ENCODE peak calls at places on chromosomes 5 and 9, in four cellular contexts. R is K562, B is GM12878, D is H1. Q is an unnamed sample.

GRCh38 chr5:151216781-151217180 is 7.1 kb downstream of the CCDC69 start:
- DNase-seq in D (no peak), B (no peak), R (no peak), Q (no peak)

GRCh38 chr5:52840286-52841050 is 52.8 kb downstream of the ITGA1 start:
- DNase-seq in D (no peak), B (no peak), R (no peak), Q (peak)

GRCh38 chr5:172852490-172853354 is 18.7 kb downstream of the ERGIC1 start:
- DNase-seq in B (no peak), R (no peak), D (no peak), Q (no peak)

GRCh38 chr5:366541-367357 is 45.2 kb downstream of the AHRR start:
- DNase-seq in D (no peak), B (no peak), R (no peak), Q (no peak)

GRCh38 chr5:119323630-119324000 is 32.2 kb upstream of the TNFAIP8 start:
- DNase-seq in D (no peak), B (no peak), R (no peak), Q (no peak)

GRCh38 chr5:138459311-138459710 is 6.0 kb upstream of the EGR1 start:
- DNase-seq in B (no peak), R (no peak), D (no peak), Q (no peak)

GRCh38 chr9:4299006-4299795 is 667 bp downstream of the GLIS3 start:
- DNase-seq in B (no peak), R (no peak), D (no peak), Q (peak)

GRCh38 chr5:5800801-5801761 is 378.6 kb downstream of the ICE1 start:
- DNase-seq in R (no peak), B (no peak), D (no peak), Q (no peak)

GRCh38 chr9:90915693-90916092 is 114.1 kb downstream of the SYK start:
- DNase-seq in R (peak), B (no peak), D (no peak), Q (peak)

GRCh38 chr5:93281980-93282772 is 298.8 kb downstream of the NR2F1-AS1 start:
- DNase-seq in D (no peak), B (no peak), R (no peak), Q (peak)

GRCh38 chr9:129910628-129911567 is 75.6 kb downstream of the USP20 start:
- DNase-seq in B (no peak), R (peak), D (no peak), Q (no peak)

GRCh38 chr5:127935398-127935797 is 148.2 kb upstream of the SLC12A2 start:
- DNase-seq in R (no peak), D (no peak), B (no peak), Q (no peak)

GRCh38 chr9:122252796-122253195 is 11.8 kb downstream of the RBM18 start:
- DNase-seq in B (no peak), R (no peak), D (no peak), Q (no peak)

GRCh38 chr5:137636846-137637515 is 98.9 kb downstream of the KLHL3 start:
- DNase-seq in D (no peak), B (no peak), R (no peak), Q (no peak)

GRCh38 chr5:54719384-54720306 is 202.1 kb downstream of the SNX18 start:
- DNase-seq in B (no peak), R (no peak), D (peak), Q (no peak)

GRCh38 chr5:76983468-76983867 is 30.6 kb downstream of the CRHBP start:
- DNase-seq in D (no peak), B (no peak), R (no peak), Q (no peak)

GRCh38 chr5:14029185-14029584 is 84.7 kb upstream of the DNAH5 start:
- DNase-seq in B (no peak), R (no peak), D (no peak), Q (no peak)

GRCh38 chr5:140556438-140556837 is 835 bp downstream of the SRA1 start:
- DNase-seq in D (no peak), B (no peak), R (no peak), Q (peak)

GRCh38 chr5:158609328-158609727 is 490.4 kb downstream of the EBF1 start:
- DNase-seq in B (no peak), D (no peak), R (no peak), Q (no peak)
- TF ChIP-seq NRF1 in B (no peak), D (no peak), R (no peak), Q (no peak)

DNA sequence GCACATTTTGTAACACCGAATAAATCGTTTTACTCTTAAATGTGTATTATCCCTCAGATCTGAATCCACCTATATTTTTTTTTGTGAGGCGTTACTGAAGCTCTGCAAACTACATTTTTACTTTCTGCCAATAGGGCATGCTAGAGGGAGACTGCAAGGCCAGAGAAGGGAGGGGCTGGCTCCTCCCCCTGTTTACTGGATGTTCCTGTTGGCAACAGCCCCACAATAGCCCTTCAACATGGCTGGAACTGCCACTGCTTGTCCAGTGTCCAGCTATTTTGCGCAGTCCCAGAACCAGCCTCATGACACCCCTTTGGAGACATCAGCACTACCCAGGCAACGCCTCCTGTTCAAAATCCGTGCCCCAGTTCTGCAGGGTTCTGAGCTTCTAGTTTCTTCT is 85.4 kb upstream of the MIER3 start:
- DNase-seq in R (peak), D (peak), B (no peak), Q (peak)
- TF ChIP-seq NRF1 in R (peak), D (no peak), B (no peak), Q (no peak)

DNA sequence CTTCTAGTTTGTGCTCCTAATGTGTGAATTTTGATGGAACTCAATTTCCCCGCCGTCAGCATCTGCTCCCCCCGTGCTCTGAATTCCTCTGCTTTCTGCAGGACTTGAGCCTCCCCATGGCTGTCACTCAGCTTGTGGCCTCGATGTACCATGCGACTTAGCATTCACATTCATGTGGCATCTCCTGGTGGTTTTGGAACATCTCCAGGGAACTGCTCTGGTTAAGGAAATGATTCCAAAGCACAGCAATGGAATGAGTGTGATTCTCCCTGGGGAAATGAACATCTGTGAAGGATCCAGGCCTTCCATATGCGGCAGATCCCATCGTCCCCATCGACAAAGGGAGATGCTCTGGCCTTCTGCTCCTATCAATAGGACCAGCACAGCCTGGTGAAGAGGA is 119.0 kb downstream of the ENTREP1 start:
- DNase-seq in D (no peak), R (no peak), B (no peak), Q (no peak)
- TF ChIP-seq NRF1 in D (no peak), R (no peak), B (no peak), Q (no peak)

GRCh38 chr5:122187426-122187825 is 58.1 kb downstream of the ZNF474 start:
- DNase-seq in R (no peak), B (no peak), D (no peak), Q (peak)

GRCh38 chr5:122195784-122196394 is 66.5 kb downstream of the ZNF474 start:
- DNase-seq in B (no peak), D (no peak), R (peak), Q (peak)

GRCh38 chr5:122192477-122192876 is 63.1 kb downstream of the ZNF474 start:
- DNase-seq in B (no peak), R (no peak), D (no peak), Q (no peak)

GRCh38 chr5:122190156-122190555 is 60.8 kb downstream of the ZNF474 start:
- DNase-seq in R (no peak), D (no peak), B (no peak), Q (no peak)

GRCh38 chr5:122192883-122193496 is 63.6 kb downstream of the ZNF474 start:
- DNase-seq in B (peak), D (no peak), R (peak), Q (peak)
- TF ChIP-seq NRF1 in B (no peak), D (no peak), R (no peak), Q (no peak)

DNA sequence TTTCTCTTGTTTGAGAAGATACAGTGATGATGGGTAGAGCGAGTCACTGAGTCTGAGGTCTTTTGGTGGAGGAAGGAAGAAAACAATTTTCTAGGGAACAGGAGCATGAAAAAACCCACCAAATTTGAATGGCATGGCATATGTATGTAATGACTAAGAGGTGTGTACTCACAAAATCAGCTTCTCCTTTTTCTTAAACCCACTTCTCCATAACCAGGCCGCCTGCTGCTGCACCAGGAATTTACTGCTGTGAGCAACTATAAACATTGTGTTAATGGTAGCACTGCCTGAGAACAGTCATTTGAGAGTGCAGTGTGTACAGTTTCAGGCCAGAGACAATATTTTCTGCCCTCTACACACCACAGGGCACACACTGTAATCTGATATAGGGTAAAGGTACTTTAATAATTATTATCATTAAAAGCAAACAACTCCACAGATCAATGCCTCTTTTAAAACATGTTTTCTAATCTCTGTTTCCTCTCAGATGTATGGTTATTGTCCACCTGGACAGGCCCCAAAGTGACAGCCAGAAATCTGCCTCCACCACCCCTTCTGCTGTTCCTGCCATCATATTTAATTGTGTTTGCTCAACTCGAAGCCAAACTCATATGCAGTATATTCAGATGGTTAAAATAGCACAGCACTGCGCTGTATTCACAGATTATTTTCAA is 241.6 kb downstream of the KIAA0825 start:
- DNase-seq in R (no peak), D (no peak), B (no peak), Q (peak)
- TF ChIP-seq NRF1 in R (no peak), D (no peak), B (no peak), Q (no peak)

GRCh38 chr9:35051069-35051967 is 21.1 kb downstream of the VCP start:
- DNase-seq in R (peak), B (no peak), D (no peak), Q (peak)
- TF ChIP-seq NRF1 in R (no peak), B (no peak), D (no peak), Q (no peak)

GRCh38 chr9:22808876-22809275 is 362.3 kb downstream of the DMRTA1 start:
- DNase-seq in D (no peak), R (no peak), B (no peak), Q (no peak)

GRCh38 chr9:22809371-22809770 is 362.7 kb downstream of the DMRTA1 start:
- DNase-seq in R (no peak), B (no peak), D (no peak), Q (no peak)

GRCh38 chr9:22817181-22817580 is 370.6 kb downstream of the DMRTA1 start:
- DNase-seq in B (no peak), D (no peak), R (no peak), Q (no peak)

GRCh38 chr9:22815246-22815645 is 368.6 kb downstream of the DMRTA1 start:
- DNase-seq in R (no peak), B (no peak), D (no peak), Q (no peak)

DNA sequence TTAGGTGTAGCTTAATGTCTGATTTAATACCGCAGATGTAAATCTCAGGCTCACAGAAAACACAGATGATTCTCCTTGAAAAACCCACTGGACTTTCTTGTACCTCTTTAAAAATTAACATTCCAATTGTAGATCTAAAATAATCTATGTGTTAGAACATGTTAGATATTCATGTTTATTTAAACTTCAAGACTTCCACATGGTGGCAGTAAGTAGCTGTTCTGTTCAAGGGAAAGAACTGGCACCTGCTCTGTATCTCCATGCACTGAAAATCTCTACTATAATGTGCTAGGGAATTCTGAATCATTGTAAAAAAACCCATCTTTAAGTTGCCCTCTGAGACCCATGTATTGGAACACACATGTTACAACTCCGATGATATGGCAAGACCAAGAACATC is 366.9 kb downstream of the DMRTA1 start:
- DNase-seq in D (no peak), B (no peak), R (no peak), Q (peak)
- TF ChIP-seq NRF1 in D (no peak), B (no peak), R (no peak), Q (no peak)

GRCh38 chr5:37716405-37716804 is 123.4 kb downstream of the GDNF start:
- DNase-seq in B (no peak), R (no peak), D (no peak), Q (no peak)

GRCh38 chr5:37715957-37716356 is 123.9 kb downstream of the GDNF start:
- DNase-seq in B (no peak), R (no peak), D (no peak), Q (no peak)

GRCh38 chr5:37715361-37715760 is 124.5 kb downstream of the GDNF start:
- DNase-seq in D (no peak), B (no peak), R (no peak), Q (no peak)

GRCh38 chr5:37712750-37713149 is 127.1 kb downstream of the GDNF start:
- DNase-seq in B (no peak), R (no peak), D (no peak), Q (no peak)

GRCh38 chr5:37714756-37715155 is 125.1 kb downstream of the GDNF start:
- DNase-seq in D (no peak), R (no peak), B (no peak), Q (no peak)
- TF ChIP-seq NRF1 in D (no peak), R (no peak), B (no peak), Q (no peak)

DNA sequence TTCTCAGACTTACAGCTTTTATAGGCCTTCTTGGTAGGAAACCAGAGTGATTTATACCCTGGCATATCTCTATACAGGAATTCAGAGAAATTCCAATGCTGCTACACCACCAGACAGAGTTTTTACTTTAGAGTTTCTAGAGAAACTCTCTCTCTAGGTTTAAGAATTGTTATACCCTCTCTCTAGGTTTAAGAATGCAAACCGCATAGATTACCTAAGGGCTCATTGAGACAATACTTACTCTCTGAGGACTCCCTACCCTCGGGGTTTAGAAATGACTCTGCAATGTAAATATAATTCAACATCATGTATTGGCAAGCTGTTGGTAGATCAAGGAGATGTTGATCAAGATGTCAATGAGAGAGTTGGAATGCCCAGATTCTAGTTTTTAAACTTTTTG is 15.3 kb upstream of the ELAVL2 start:
- DNase-seq in D (no peak), R (no peak), B (no peak), Q (no peak)
- TF ChIP-seq NRF1 in D (no peak), R (no peak), B (no peak), Q (no peak)

DNA sequence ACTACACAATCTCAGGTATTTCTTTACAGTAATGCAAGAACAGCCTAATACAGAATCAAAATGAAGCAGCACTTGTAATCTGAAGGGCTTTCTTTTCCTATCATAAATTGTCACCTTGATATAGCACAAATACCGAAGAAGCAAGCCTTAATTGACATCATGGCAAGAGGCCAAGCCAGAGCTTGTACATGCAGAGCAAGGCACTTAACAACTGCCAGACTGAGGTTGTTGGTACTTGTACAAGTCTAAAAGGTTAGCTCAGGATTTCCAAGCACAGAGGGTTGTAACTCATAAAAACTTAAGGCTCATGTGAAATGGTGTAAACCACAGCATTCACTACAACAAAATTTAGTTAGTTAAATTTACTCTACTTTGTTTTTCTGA is 158.8 kb upstream of the SPEF2 start:
- DNase-seq in D (no peak), R (no peak), B (no peak), Q (peak)
- TF ChIP-seq NRF1 in D (no peak), R (no peak), B (no peak), Q (no peak)

Q was measured in SK-N-SH.